ENCODE peak calls at places on chromosomes 11 and 22, in eight cellular contexts. M is cardiac muscle cell; Y is CD8-positive, alpha-beta T cell; A is pancreas; O is psoas muscle; L is astrocyte; G is lower lobe of right lung; F is upper lobe of left lung. V is an unnamed sample.

GRCh38 chr11:111975076-111975806 is 38.1 kb downstream of the DIXDC1 start:
- DNase-seq in G (no peak), Y (no peak), L (no peak), O (no peak), F (peak; percentile 29), A (no peak), M (no peak), V (no peak)

GRCh38 chr11:86473991-86474833 is 99.5 kb downstream of the CCDC81 start:
- DNase-seq in L (no peak), G (no peak), M (no peak), A (no peak), Y (no peak), F (no peak), O (peak; percentile 59), V (no peak)

GRCh38 chr11:65615950-65616574 is 486 bp downstream of the PCNX3 start:
- DNase-seq in L (no peak), F (no peak), Y (no peak), M (peak; percentile 58), G (no peak), A (no peak), O (no peak), V (no peak)

GRCh38 chr11:70790671-70791300 is 392.5 kb downstream of the CTTN start:
- DNase-seq in G (peak; percentile 10), L (no peak), M (no peak), O (peak; percentile 13), F (no peak), Y (no peak), A (no peak), V (no peak)

GRCh38 chr22:33332538-33332937 is 274.4 kb upstream of the SYN3 start:
- DNase-seq in G (no peak), Y (no peak), L (peak; percentile 8), O (no peak), F (no peak), M (no peak), A (no peak), V (no peak)

GRCh38 chr11:125100136-125100535 is 11.3 kb downstream of the TMEM218 start:
- DNase-seq in F (no peak), A (no peak), Y (no peak), L (no peak), M (no peak), G (no peak), O (no peak), V (no peak)

GRCh38 chr11:3219281-3219892 is 774 bp upstream of the MRGPRG start:
- DNase-seq in G (peak; percentile 40), A (no peak), Y (no peak), F (no peak), O (no peak), M (no peak), L (no peak), V (no peak)

GRCh38 chr11:68454767-68455166 is 5.8 kb upstream of the PPP6R3 start:
- DNase-seq in Y (no peak), A (no peak), G (peak; percentile 64), F (peak; percentile 64), O (no peak), M (no peak), L (no peak), V (no peak)

GRCh38 chr22:39634530-39635399 is 64.2 kb downstream of the CACNA1I start:
- DNase-seq in A (no peak), M (no peak), L (peak; percentile 83), G (no peak), O (no peak), Y (no peak), F (no peak), V (no peak)

GRCh38 chr11:116221351-116221750 is 551.4 kb downstream of the BUD13 start:
- DNase-seq in Y (no peak), G (no peak), L (peak; percentile 36), O (no peak), A (no peak), M (no peak), F (no peak), V (no peak)

GRCh38 chr11:79973701-79974626 is 533.1 kb upstream of the TENM4 start:
- DNase-seq in O (no peak), Y (no peak), A (no peak), M (peak; percentile 19), F (peak; percentile 21), G (no peak), L (no peak), V (no peak)

GRCh38 chr11:79047356-79047755 is 393.5 kb downstream of the TENM4 start:
- DNase-seq in A (no peak), F (no peak), L (no peak), O (no peak), Y (no peak), M (no peak), G (no peak), V (no peak)

GRCh38 chr11:126363706-126364245 is 8.3 kb downstream of the ST3GAL4 start:
- DNase-seq in A (no peak), Y (no peak), M (no peak), G (no peak), O (no peak), F (no peak), L (no peak), V (no peak)

DNA sequence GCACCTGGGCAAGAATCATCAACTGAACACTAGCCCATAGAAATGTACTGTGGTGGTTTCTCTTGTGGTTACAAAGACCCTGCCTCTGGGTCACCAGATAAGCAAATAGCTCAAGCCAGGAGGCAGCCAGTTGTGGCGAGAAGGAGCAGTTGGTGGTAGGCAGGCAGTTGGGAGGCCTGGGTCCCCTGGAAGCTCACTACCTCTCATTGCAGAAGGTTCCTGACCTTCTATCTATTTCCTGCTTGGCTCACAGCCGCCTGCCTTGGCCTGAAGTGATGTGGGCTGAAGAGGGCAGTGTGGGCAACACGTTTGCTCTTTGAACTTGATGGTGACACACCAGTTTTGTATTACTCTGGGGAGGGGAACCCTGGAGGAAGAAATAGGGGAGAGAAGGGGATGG is 34.7 kb downstream of the NECTIN1 start:
- DNase-seq in Y (no peak), M (no peak), L (peak; percentile 36), G (no peak), O (no peak), F (peak; percentile 57), A (peak; percentile 62), V (no peak)
- TF ChIP-seq CTCF in Y (no peak), M (no peak), L (no peak), G (no peak), O (no peak), F (no peak), A (no peak), V (peak; percentile 45)

DNA sequence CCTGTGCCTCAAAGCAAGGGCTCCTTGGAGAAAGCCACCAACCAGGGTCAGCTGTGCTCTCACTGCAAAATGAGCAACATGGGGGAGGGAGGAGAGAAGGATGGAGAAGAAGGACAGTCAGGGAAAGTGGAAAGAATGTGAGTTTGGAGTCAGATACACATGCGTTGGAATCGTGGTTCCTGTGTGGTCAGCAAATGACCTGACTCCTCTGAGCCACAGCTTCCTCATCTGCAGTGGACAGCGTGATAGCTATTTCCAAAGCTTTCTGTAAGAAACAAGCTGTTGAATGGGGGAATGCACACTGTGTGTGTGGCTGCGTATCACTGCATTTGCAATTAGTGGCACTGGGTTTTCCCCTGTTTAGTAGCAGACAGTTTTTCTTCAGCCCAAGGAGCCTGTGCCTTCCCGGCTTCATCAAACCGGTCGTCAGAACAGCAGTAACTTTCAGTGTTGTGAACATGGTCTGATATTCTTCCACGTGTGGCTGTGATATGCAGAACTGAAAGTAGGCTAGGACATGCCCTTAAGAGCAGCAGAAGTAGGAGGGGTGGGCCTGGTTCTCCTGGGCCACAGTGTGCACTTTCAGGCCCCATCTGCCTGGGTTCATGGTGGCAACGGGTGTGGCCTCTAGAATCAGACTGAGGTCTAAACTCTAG is 121.5 kb downstream of the RRAS2 start:
- DNase-seq in L (no peak), M (no peak), F (peak; percentile 24), G (no peak), A (no peak), Y (no peak), O (no peak), V (peak; percentile 66)
- H3K4me3 ChIP-seq in L (no peak overlapping the region), M (no peak overlapping the region), F (no peak overlapping the region), G (no peak overlapping the region), A (no peak overlapping the region), Y (no peak overlapping the region), O (no peak overlapping the region), V (no peak overlapping the region)

DNA sequence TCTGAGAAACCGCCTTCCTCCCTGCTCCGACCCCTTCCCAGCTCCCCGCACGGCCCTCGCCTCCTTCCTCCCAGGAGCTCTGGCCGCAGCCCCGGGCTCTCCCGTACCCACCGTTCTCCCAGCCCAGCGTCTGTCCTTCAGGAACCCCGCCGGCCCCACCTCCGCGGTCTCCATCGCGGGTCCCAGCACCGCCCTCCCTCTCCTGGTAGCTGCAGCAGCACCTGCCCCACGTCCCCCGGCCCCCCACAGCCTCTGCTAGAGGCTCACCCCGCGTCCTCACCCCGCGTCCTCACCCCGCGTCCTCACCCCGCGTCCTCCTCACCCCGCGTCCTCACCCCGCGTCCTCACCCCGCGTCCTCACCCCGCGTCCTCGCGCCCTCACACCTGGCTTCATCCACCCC is 85.9 kb downstream of the WNT7B start:
- DNase-seq in M (no peak), A (no peak), F (no peak), O (peak; percentile 45), Y (no peak), L (no peak), G (peak; percentile 41), V (no peak)
- H3K27me3 ChIP-seq in M (no peaks in the 10 kb centered on the region), A (no peaks in the 10 kb centered on the region), F (peaks cover 5% of the 10 kb centered on the region), O (no peaks in the 10 kb centered on the region), Y (no peaks in the 10 kb centered on the region), L (peaks cover under 1% of the 10 kb centered on the region), G (peaks cover 43% of the 10 kb centered on the region), V (no peaks in the 10 kb centered on the region)

GRCh38 chr11:17498058-17498457 is 21.4 kb upstream of the ABCC8 start:
- DNase-seq in Y (no peak), M (no peak), L (no peak), A (no peak), O (no peak), G (no peak), F (peak; percentile 28), V (no peak)

GRCh38 chr11:17490232-17490631 is 13.6 kb upstream of the ABCC8 start:
- DNase-seq in Y (no peak), M (no peak), G (no peak), O (no peak), L (no peak), F (no peak), A (no peak), V (no peak)

GRCh38 chr11:17496406-17496805 is 19.8 kb upstream of the ABCC8 start:
- DNase-seq in G (no peak), L (no peak), O (no peak), A (no peak), Y (no peak), F (no peak), M (peak; percentile 12), V (no peak)

GRCh38 chr11:17490938-17491337 is 14.3 kb upstream of the ABCC8 start:
- DNase-seq in M (no peak), O (no peak), F (no peak), Y (no peak), L (no peak), A (no peak), G (no peak), V (no peak)

GRCh38 chr11:17494019-17494418 is 17.4 kb upstream of the ABCC8 start:
- DNase-seq in F (no peak), M (no peak), G (no peak), O (no peak), Y (no peak), L (no peak), A (no peak), V (no peak)
- TF ChIP-seq CTCF in F (no peak), M (no peak), G (no peak), O (no peak), Y (no peak), L (no peak), A (no peak), V (no peak)

V was measured in GM06990.